ENCODE peak calls at places on chromosomes 4 and X, in six cellular contexts. M, T, E, F, B and D are unnamed samples.

GRCh38 chr4:1113311-1114009 is at the start of gene RNF212:
- DNase-seq in M (no peak), T (peak; percentile 13), E (no peak), F (no peak), B (no peak), D (no peak)

GRCh38 chr4:168585168-168586091 is 88.6 kb downstream of the PALLD start:
- DNase-seq in M (peak; percentile 82), T (peak; percentile 77), E (peak; percentile 56), F (peak; percentile 63), B (peak; percentile 81), D (peak; percentile 73)

GRCh38 chrX:115459883-115460564 is 101.0 kb upstream of the PLS3 start:
- DNase-seq in M (no peak), T (no peak), E (no peak), F (no peak), B (no peak), D (no peak)

GRCh38 chr4:32569844-32570243 is 1849.7 kb downstream of the PCDH7 start:
- DNase-seq in M (no peak), T (no peak), E (no peak), F (no peak), B (no peak), D (no peak)

GRCh38 chr4:183959349-183959748 is 54.2 kb downstream of the STOX2 start:
- DNase-seq in M (no peak), T (no peak), E (no peak), F (no peak), B (no peak), D (no peak)

GRCh38 chr4:137651128-137651527 is 118.8 kb upstream of the PCDH18 start:
- DNase-seq in M (no peak), T (no peak), E (no peak), F (no peak), B (no peak), D (no peak)

GRCh38 chrX:118652717-118653116 is 74.7 kb upstream of the IL13RA1 start:
- DNase-seq in M (no peak), T (no peak), E (no peak), F (no peak), B (no peak), D (no peak)

GRCh38 chrX:54495814-54496516 is at the start of gene FGD1:
- DNase-seq in M (peak; percentile 80), T (peak; percentile 73), E (peak; percentile 67), F (no peak), B (peak; percentile 55), D (peak; percentile 66)

GRCh38 chrX:56764153-56764974 is 35.3 kb downstream of the NBDY start:
- DNase-seq in M (peak; percentile 89), T (peak; percentile 65), E (peak; percentile 56), F (peak; percentile 19), B (peak; percentile 69), D (peak; percentile 67)

GRCh38 chrX:119990409-119990994 is 47.0 kb upstream of the NKAP start:
- DNase-seq in M (no peak), T (no peak), E (peak; percentile 37), F (no peak), B (no peak), D (no peak)

GRCh38 chr4:124321370-124321769 is 391.2 kb downstream of the ANKRD50 start:
- DNase-seq in M (no peak), T (no peak), E (no peak), F (no peak), B (no peak), D (no peak)
- TF ChIP-seq CTCF in M (no peak), T (no peak), E (no peak), F (no peak), B (no peak), D (no peak)

DNA sequence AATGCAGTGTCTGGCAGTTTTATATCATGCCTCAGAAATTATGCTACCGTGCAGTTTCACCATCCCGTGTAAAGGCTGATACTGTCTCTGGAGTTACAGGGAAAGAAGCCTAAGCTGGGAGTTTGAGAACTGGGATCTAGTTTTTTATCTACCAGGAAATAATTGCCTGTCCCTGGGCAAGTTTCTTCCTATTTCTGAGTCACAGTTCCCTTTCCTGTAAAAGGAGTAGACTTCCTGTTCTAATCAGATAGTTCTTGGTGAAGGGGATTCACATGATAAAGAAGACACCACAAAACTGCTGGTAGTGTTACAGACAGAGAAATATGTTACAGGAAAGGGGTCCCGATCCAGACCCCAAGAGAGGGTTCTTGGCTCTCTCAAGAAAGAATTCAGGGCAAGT is 17.1 kb downstream of the HERC3 start:
- DNase-seq in M (no peak), T (no peak), E (no peak), F (no peak), B (no peak), D (no peak)
- H3K4me1 ChIP-seq in M (peaks cover 5% of the 10 kb centered on the region), T (no peaks in the 10 kb centered on the region), E (peaks cover 43% of the 10 kb centered on the region), F (peaks cover 9% of the 10 kb centered on the region), B (peaks cover 63% of the 10 kb centered on the region), D (no peaks in the 10 kb centered on the region)

GRCh38 chrX:38800981-38801845 is at the start of gene MID1IP1:
- DNase-seq in M (peak; percentile 93), T (peak; percentile 95), E (peak; percentile 93), F (peak; percentile 77), B (peak; percentile 89), D (peak; percentile 89)
- TF ChIP-seq POLR2A in M (peak; percentile 74), T (peak; percentile 80), E (peak; percentile 66), F (no peak), B (peak; percentile 42), D (peak; percentile 79)

GRCh38 chr4:110778526-110778925 is 155.6 kb upstream of the PITX2 start:
- DNase-seq in M (no peak), T (no peak), E (no peak), F (no peak), B (no peak), D (no peak)

GRCh38 chr4:110780538-110780937 is 157.7 kb upstream of the PITX2 start:
- DNase-seq in M (no peak), T (no peak), E (no peak), F (no peak), B (no peak), D (no peak)

GRCh38 chr4:110787109-110787508 is 164.2 kb upstream of the PITX2 start:
- DNase-seq in M (no peak), T (no peak), E (no peak), F (no peak), B (no peak), D (no peak)

GRCh38 chr4:110787781-110788180 is 164.9 kb upstream of the PITX2 start:
- DNase-seq in M (no peak), T (no peak), E (no peak), F (no peak), B (no peak), D (no peak)

GRCh38 chr4:110781944-110782343 is 159.1 kb upstream of the PITX2 start:
- DNase-seq in M (no peak), T (no peak), E (no peak), F (no peak), B (no peak), D (no peak)
- TF ChIP-seq CTCF in M (no peak), T (no peak), E (no peak), F (no peak), B (no peak), D (no peak)